ENCODE peak calls at places on chromosome 18, in five cellular contexts. Z is M059J, V is HS-5, G is type B pancreatic cell, K is Daoy. R is an unnamed sample.

GRCh38 chr18:10682368-10682714 is 156.5 kb downstream of the NAPG start:
- DNase-seq in V (no peak), K (no peak), Z (no peak), G (peak), R (no peak)

GRCh38 chr18:57833441-57834101 is 30.5 kb upstream of the ATP8B1 start:
- DNase-seq in Z (peak), V (no peak), K (peak), G (no peak), R (no peak)

GRCh38 chr18:5284808-5285207 is 10.7 kb downstream of the ZBTB14 start:
- DNase-seq in G (no peak), K (no peak), Z (no peak), V (no peak), R (no peak)

GRCh38 chr18:6024740-6025139 is 129.4 kb upstream of the TMEM200C start:
- DNase-seq in V (no peak), Z (peak), G (no peak), K (no peak), R (no peak)

GRCh38 chr18:73724908-73725307 is 422.7 kb downstream of the FBXO15 start:
- DNase-seq in K (no peak), Z (no peak), G (no peak), V (no peak), R (no peak)

GRCh38 chr18:40152859-40153258 is 1802.2 kb upstream of the PIK3C3 start:
- DNase-seq in Z (peak), K (no peak), G (no peak), V (no peak), R (no peak)

GRCh38 chr18:47883771-47884413 is 46.6 kb downstream of the SMAD2 start:
- DNase-seq in G (no peak), K (peak), V (peak), Z (peak), R (peak)

GRCh38 chr18:79241755-79242154 is 154.0 kb upstream of the NFATC1 start:
- DNase-seq in V (no peak), Z (no peak), K (no peak), G (no peak), R (no peak)

R was measured in kidney epithelial cell.